ENCODE peak calls at places on chromosomes 12 and 14, in eight cellular contexts. One of them, this sample, is unnamed.

GRCh38 chr14:99124482-99125104 is 147.4 kb downstream of the BCL11B start:
- DNase-seq in breast epithelium: peak; percentile 5
- DNase-seq in H1: no peak
- DNase-seq in GM23248: no peak
- DNase-seq in cardiac muscle cell: no peak
- DNase-seq in cardiac fibroblast: no peak
- DNase-seq in fibroblast of lung: no peak
- DNase-seq in BE2C: no peak
- DNase-seq in this sample: peak; percentile 17

GRCh38 chr12:98354520-98354919 is 160.9 kb upstream of the TMPO start:
- DNase-seq in fibroblast of lung: peak; percentile 34
- DNase-seq in cardiac muscle cell: no peak
- DNase-seq in H1: no peak
- DNase-seq in cardiac fibroblast: no peak
- DNase-seq in breast epithelium: no peak
- DNase-seq in BE2C: no peak
- DNase-seq in GM23248: no peak
- DNase-seq in this sample: no peak

GRCh38 chr14:98298481-98299227 is 973.3 kb downstream of the BCL11B start:
- DNase-seq in fibroblast of lung: peak; percentile 10
- DNase-seq in BE2C: no peak
- DNase-seq in breast epithelium: no peak
- DNase-seq in cardiac fibroblast: no peak
- DNase-seq in cardiac muscle cell: no peak
- DNase-seq in GM23248: no peak
- DNase-seq in H1: no peak
- DNase-seq in this sample: no peak

GRCh38 chr12:43255642-43256041 is 296.4 kb downstream of the ADAMTS20 start:
- DNase-seq in GM23248: no peak
- DNase-seq in fibroblast of lung: no peak
- DNase-seq in breast epithelium: no peak
- DNase-seq in H1: no peak
- DNase-seq in cardiac muscle cell: no peak
- DNase-seq in BE2C: no peak
- DNase-seq in cardiac fibroblast: no peak
- DNase-seq in this sample: no peak

GRCh38 chr14:22623047-22623446 is 21.1 kb downstream of the OR6J1 start:
- DNase-seq in cardiac fibroblast: no peak
- DNase-seq in fibroblast of lung: no peak
- DNase-seq in GM23248: no peak
- DNase-seq in H1: no peak
- DNase-seq in cardiac muscle cell: no peak
- DNase-seq in BE2C: no peak
- DNase-seq in breast epithelium: no peak
- DNase-seq in this sample: no peak

GRCh38 chr12:96431067-96431466 is 30.8 kb upstream of the CDK17 start:
- DNase-seq in cardiac fibroblast: no peak
- DNase-seq in cardiac muscle cell: no peak
- DNase-seq in fibroblast of lung: no peak
- DNase-seq in GM23248: no peak
- DNase-seq in H1: no peak
- DNase-seq in breast epithelium: no peak
- DNase-seq in BE2C: no peak
- DNase-seq in this sample: no peak

GRCh38 chr12:11497995-11498394 is 102.6 kb upstream of the PRB2 start:
- DNase-seq in GM23248: no peak
- DNase-seq in cardiac fibroblast: no peak
- DNase-seq in H1: no peak
- DNase-seq in BE2C: no peak
- DNase-seq in cardiac muscle cell: no peak
- DNase-seq in fibroblast of lung: no peak
- DNase-seq in breast epithelium: no peak
- DNase-seq in this sample: no peak

GRCh38 chr14:64708148-64709004 is 4.2 kb downstream of the PLEKHG3 start:
- DNase-seq in cardiac muscle cell: peak; percentile 67
- DNase-seq in cardiac fibroblast: no peak
- DNase-seq in breast epithelium: no peak
- DNase-seq in fibroblast of lung: peak; percentile 74
- DNase-seq in BE2C: peak; percentile 6
- DNase-seq in GM23248: peak; percentile 42
- DNase-seq in H1: no peak
- DNase-seq in this sample: peak; percentile 50

GRCh38 chr14:91125271-91125661 is 11.4 kb downstream of the DGLUCY start:
- DNase-seq in cardiac fibroblast: no peak
- DNase-seq in breast epithelium: no peak
- DNase-seq in fibroblast of lung: no peak
- DNase-seq in H1: no peak
- DNase-seq in GM23248: no peak
- DNase-seq in BE2C: no peak
- DNase-seq in cardiac muscle cell: no peak
- DNase-seq in this sample: no peak

GRCh38 chr12:38892090-38892786 is 13.2 kb downstream of the CPNE8 start:
- DNase-seq in fibroblast of lung: peak; percentile 52
- DNase-seq in breast epithelium: no peak
- DNase-seq in cardiac fibroblast: no peak
- DNase-seq in GM23248: peak; percentile 13
- DNase-seq in H1: no peak
- DNase-seq in BE2C: no peak
- DNase-seq in cardiac muscle cell: no peak
- DNase-seq in this sample: peak; percentile 54

GRCh38 chr12:55745361-55746146 is 2.6 kb downstream of the GDF11 start:
- DNase-seq in breast epithelium: no peak
- DNase-seq in GM23248: peak; percentile 35
- DNase-seq in cardiac fibroblast: peak; percentile 73
- DNase-seq in BE2C: peak; percentile 80
- DNase-seq in fibroblast of lung: no peak
- DNase-seq in H1: no peak
- DNase-seq in cardiac muscle cell: peak; percentile 94
- DNase-seq in this sample: no peak

GRCh38 chr12:113165521-113166450 is 16.3 kb downstream of the CFAP73 start:
- DNase-seq in cardiac muscle cell: no peak
- DNase-seq in fibroblast of lung: no peak
- DNase-seq in GM23248: no peak
- DNase-seq in breast epithelium: no peak
- DNase-seq in BE2C: no peak
- DNase-seq in cardiac fibroblast: no peak
- DNase-seq in H1: no peak
- DNase-seq in this sample: no peak

GRCh38 chr12:57309420-57309819 is 58.4 kb upstream of the STAC3 start:
- DNase-seq in BE2C: no peak
- DNase-seq in breast epithelium: no peak
- DNase-seq in GM23248: peak; percentile 56
- DNase-seq in cardiac fibroblast: peak; percentile 35
- DNase-seq in fibroblast of lung: peak; percentile 54
- DNase-seq in cardiac muscle cell: no peak
- DNase-seq in H1: no peak
- DNase-seq in this sample: no peak

GRCh38 chr14:94028450-94028826 is 2.3 kb downstream of the OTUB2 start:
- DNase-seq in fibroblast of lung: peak; percentile 71
- DNase-seq in cardiac muscle cell: no peak
- DNase-seq in H1: no peak
- DNase-seq in cardiac fibroblast: no peak
- DNase-seq in breast epithelium: no peak
- DNase-seq in BE2C: no peak
- DNase-seq in GM23248: no peak
- DNase-seq in this sample: no peak

GRCh38 chr12:123043536-123044001 is 63.1 kb downstream of the ARL6IP4 start:
- DNase-seq in cardiac fibroblast: peak; percentile 93
- DNase-seq in BE2C: peak; percentile 80
- DNase-seq in breast epithelium: peak; percentile 80
- DNase-seq in fibroblast of lung: peak; percentile 96
- DNase-seq in GM23248: peak; percentile 96
- DNase-seq in cardiac muscle cell: peak; percentile 83
- DNase-seq in H1: peak; percentile 27
- DNase-seq in this sample: peak; percentile 77

GRCh38 chr12:71014180-71014785 is 93.7 kb upstream of the PTPRR start:
- DNase-seq in cardiac muscle cell: peak; percentile 55
- DNase-seq in H1: no peak
- DNase-seq in breast epithelium: no peak
- DNase-seq in cardiac fibroblast: peak; percentile 84
- DNase-seq in GM23248: peak; percentile 66
- DNase-seq in BE2C: no peak
- DNase-seq in fibroblast of lung: peak; percentile 37
- DNase-seq in this sample: peak; percentile 27

DNA sequence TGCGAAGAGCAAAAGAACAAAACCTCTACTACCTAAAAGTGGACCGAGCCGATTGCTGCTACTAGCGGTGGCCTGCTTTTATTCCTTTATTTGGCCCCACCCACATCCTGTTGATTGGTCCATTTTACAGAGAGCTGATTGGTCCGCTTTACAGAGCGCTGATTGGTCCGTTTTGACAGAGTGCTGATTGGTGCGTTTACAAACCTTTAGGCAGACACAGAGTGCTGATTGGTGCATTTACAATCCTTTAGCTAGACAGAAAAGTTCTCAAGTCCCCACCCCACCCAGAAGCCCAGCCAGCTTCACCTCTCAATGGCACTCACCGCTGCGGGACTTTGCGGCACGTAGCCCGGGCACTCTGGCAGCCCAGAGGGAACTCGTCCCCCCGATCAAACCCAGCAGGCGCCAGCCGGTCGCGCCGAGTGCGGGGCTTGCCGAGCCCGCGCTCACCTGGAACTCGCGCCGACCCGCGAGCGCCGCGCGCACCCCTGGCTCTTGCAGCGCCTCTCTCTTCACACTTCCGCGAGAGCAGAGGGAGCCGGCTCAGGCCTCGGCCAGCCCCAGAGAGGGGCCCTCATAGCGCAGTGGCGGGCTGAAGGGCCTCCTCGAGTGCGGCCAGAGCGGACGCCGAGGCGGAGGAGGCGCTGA is 8.7 kb upstream of the FGD4 start:
- DNase-seq in H1: no peak
- DNase-seq in fibroblast of lung: peak; percentile 20
- DNase-seq in breast epithelium: no peak
- DNase-seq in cardiac fibroblast: peak; percentile 33
- DNase-seq in GM23248: peak; percentile 33
- DNase-seq in cardiac muscle cell: no peak
- DNase-seq in BE2C: no peak
- DNase-seq in this sample: peak; percentile 77
- H3K4me3 ChIP-seq in H1: no peak overlapping the region
- H3K4me3 ChIP-seq in fibroblast of lung: peak overlapping the region; percentile 12
- H3K4me3 ChIP-seq in breast epithelium: peak overlapping the region; percentile 24
- H3K4me3 ChIP-seq in cardiac fibroblast: peak overlapping the region; percentile 27
- H3K4me3 ChIP-seq in GM23248: peak overlapping the region; percentile 57
- H3K4me3 ChIP-seq in cardiac muscle cell: no peak overlapping the region
- H3K4me3 ChIP-seq in BE2C: no peak overlapping the region
- H3K4me3 ChIP-seq in this sample: peak overlapping the region; percentile 46

GRCh38 chr14:105066285-105067071 is 1.2 kb upstream of the GPR132 start:
- DNase-seq in breast epithelium: no peak
- DNase-seq in cardiac muscle cell: no peak
- DNase-seq in H1: no peak
- DNase-seq in BE2C: no peak
- DNase-seq in GM23248: no peak
- DNase-seq in cardiac fibroblast: no peak
- DNase-seq in fibroblast of lung: no peak
- DNase-seq in this sample: no peak

GRCh38 chr14:105064721-105065143 is 498 bp downstream of the GPR132 start:
- DNase-seq in H1: no peak
- DNase-seq in cardiac fibroblast: peak; percentile 38
- DNase-seq in BE2C: no peak
- DNase-seq in breast epithelium: no peak
- DNase-seq in cardiac muscle cell: no peak
- DNase-seq in fibroblast of lung: peak; percentile 75
- DNase-seq in GM23248: peak; percentile 35
- DNase-seq in this sample: no peak

GRCh38 chr14:105064001-105064400 is 1.2 kb downstream of the GPR132 start:
- DNase-seq in H1: no peak
- DNase-seq in cardiac fibroblast: no peak
- DNase-seq in BE2C: no peak
- DNase-seq in cardiac muscle cell: no peak
- DNase-seq in GM23248: no peak
- DNase-seq in fibroblast of lung: no peak
- DNase-seq in breast epithelium: no peak
- DNase-seq in this sample: no peak

GRCh38 chr14:105067140-105067968 is 2.1 kb upstream of the GPR132 start:
- DNase-seq in fibroblast of lung: peak; percentile 46
- DNase-seq in H1: no peak
- DNase-seq in cardiac fibroblast: no peak
- DNase-seq in cardiac muscle cell: no peak
- DNase-seq in breast epithelium: no peak
- DNase-seq in GM23248: peak; percentile 67
- DNase-seq in BE2C: no peak
- DNase-seq in this sample: no peak

GRCh38 chr14:105065280-105066228 is at the start of gene GPR132:
- DNase-seq in H1: no peak
- DNase-seq in BE2C: no peak
- DNase-seq in breast epithelium: peak; percentile 49
- DNase-seq in cardiac fibroblast: no peak
- DNase-seq in fibroblast of lung: peak; percentile 54
- DNase-seq in cardiac muscle cell: peak; percentile 66
- DNase-seq in GM23248: no peak
- DNase-seq in this sample: no peak
- H3K4me3 ChIP-seq in H1: no peak within 1 kb of the TSS
- H3K4me3 ChIP-seq in BE2C: no peak within 1 kb of the TSS
- H3K4me3 ChIP-seq in breast epithelium: peak within 1 kb of the TSS; percentile 28
- H3K4me3 ChIP-seq in cardiac fibroblast: no peak within 1 kb of the TSS
- H3K4me3 ChIP-seq in fibroblast of lung: no peak within 1 kb of the TSS
- H3K4me3 ChIP-seq in cardiac muscle cell: no peak within 1 kb of the TSS
- H3K4me3 ChIP-seq in GM23248: no peak within 1 kb of the TSS
- H3K4me3 ChIP-seq in this sample: no peak within 1 kb of the TSS

DNA sequence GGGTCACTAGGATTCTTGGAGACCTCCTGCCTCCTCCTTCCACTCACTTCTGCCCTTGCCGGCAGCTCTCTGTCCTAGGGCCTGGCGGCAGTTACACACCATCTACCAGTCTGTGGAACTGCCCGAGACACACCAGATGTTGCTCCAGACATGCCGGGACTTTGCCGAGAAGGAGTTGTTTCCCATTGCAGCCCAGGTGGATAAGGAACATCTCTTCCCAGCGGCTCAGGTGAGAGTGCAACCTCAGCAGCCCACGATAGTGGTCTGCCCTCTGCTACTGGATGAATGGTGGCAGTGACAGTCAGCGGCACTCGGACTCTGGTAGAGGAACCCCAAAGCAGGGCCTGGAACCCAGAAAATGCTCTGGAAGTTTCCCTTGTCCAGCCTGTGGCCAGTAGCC is 1.3 kb downstream of the ACADS start:
- DNase-seq in cardiac muscle cell: no peak
- DNase-seq in breast epithelium: no peak
- DNase-seq in GM23248: no peak
- DNase-seq in H1: no peak
- DNase-seq in BE2C: no peak
- DNase-seq in cardiac fibroblast: no peak
- DNase-seq in fibroblast of lung: no peak
- DNase-seq in this sample: no peak
- H3K4me3 ChIP-seq in cardiac muscle cell: no peak overlapping the region
- H3K4me3 ChIP-seq in breast epithelium: no peak overlapping the region
- H3K4me3 ChIP-seq in GM23248: no peak overlapping the region
- H3K4me3 ChIP-seq in H1: no peak overlapping the region
- H3K4me3 ChIP-seq in BE2C: no peak overlapping the region
- H3K4me3 ChIP-seq in cardiac fibroblast: no peak overlapping the region
- H3K4me3 ChIP-seq in fibroblast of lung: no peak overlapping the region
- H3K4me3 ChIP-seq in this sample: no peak overlapping the region

DNA sequence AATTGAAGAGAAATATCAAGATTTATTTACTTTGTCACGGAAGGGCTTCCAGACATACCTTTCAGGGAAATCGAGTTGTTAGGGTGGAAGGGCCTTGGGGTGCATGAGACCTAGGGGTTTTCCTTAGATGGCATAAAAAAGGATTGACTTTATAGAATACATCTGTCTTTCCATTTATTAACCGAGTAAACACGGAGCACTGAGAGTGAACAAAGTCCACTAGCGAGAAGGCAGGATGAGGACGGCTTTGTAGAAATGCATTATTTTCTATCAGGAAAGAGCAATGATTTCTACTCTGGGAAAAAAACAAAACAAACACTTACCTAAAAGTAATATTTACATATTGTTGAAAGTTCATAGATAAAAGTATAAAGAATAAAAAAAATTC is 91.8 kb downstream of the RCOR1 start:
- DNase-seq in cardiac muscle cell: no peak
- DNase-seq in H1: no peak
- DNase-seq in BE2C: no peak
- DNase-seq in GM23248: no peak
- DNase-seq in cardiac fibroblast: no peak
- DNase-seq in fibroblast of lung: no peak
- DNase-seq in breast epithelium: no peak
- DNase-seq in this sample: no peak
- H3K4me3 ChIP-seq in cardiac muscle cell: no peak overlapping the region
- H3K4me3 ChIP-seq in H1: no peak overlapping the region
- H3K4me3 ChIP-seq in BE2C: no peak overlapping the region
- H3K4me3 ChIP-seq in GM23248: no peak overlapping the region
- H3K4me3 ChIP-seq in cardiac fibroblast: no peak overlapping the region
- H3K4me3 ChIP-seq in fibroblast of lung: no peak overlapping the region
- H3K4me3 ChIP-seq in breast epithelium: no peak overlapping the region
- H3K4me3 ChIP-seq in this sample: no peak overlapping the region

This sample was measured in A549.